ENCODE peak calls at places on chromosomes 2 and 18, in seven cellular contexts. One of them, this sample, is unnamed.

GRCh38 chr2:12116228-12116750 is 369.9 kb downstream of the LPIN1 start:
- DNase-seq in CD8-positive, alpha-beta T cell: no peak
- DNase-seq in mucosa of descending colon: no peak
- DNase-seq in ovary: no peak
- DNase-seq in NT2/D1: no peak
- DNase-seq in body of pancreas: no peak
- DNase-seq in upper lobe of left lung: no peak
- DNase-seq in this sample: no peak

GRCh38 chr2:32425719-32426141 is 68.9 kb downstream of the BIRC6 start:
- DNase-seq in CD8-positive, alpha-beta T cell: no peak
- DNase-seq in mucosa of descending colon: no peak
- DNase-seq in ovary: no peak
- DNase-seq in NT2/D1: no peak
- DNase-seq in body of pancreas: no peak
- DNase-seq in upper lobe of left lung: no peak
- DNase-seq in this sample: no peak

GRCh38 chr2:85561280-85562212 is at the start of gene GGCX:
- DNase-seq in CD8-positive, alpha-beta T cell: peak; percentile 92
- DNase-seq in mucosa of descending colon: peak; percentile 98
- DNase-seq in ovary: peak; percentile 98
- DNase-seq in NT2/D1: peak; percentile 95
- DNase-seq in body of pancreas: peak; percentile 97
- DNase-seq in upper lobe of left lung: peak; percentile 98
- DNase-seq in this sample: peak; percentile 84

GRCh38 chr2:136048886-136049832 is 63.7 kb upstream of the DARS1 start:
- DNase-seq in CD8-positive, alpha-beta T cell: no peak
- DNase-seq in mucosa of descending colon: no peak
- DNase-seq in ovary: no peak
- DNase-seq in NT2/D1: no peak
- DNase-seq in body of pancreas: no peak
- DNase-seq in upper lobe of left lung: no peak
- DNase-seq in this sample: no peak

GRCh38 chr2:200616193-200616592 is 30.4 kb downstream of the AOX1 start:
- DNase-seq in CD8-positive, alpha-beta T cell: no peak
- DNase-seq in mucosa of descending colon: no peak
- DNase-seq in ovary: peak; percentile 57
- DNase-seq in NT2/D1: no peak
- DNase-seq in body of pancreas: peak; percentile 80
- DNase-seq in upper lobe of left lung: no peak
- DNase-seq in this sample: no peak

GRCh38 chr2:202858601-202859000 is 13.0 kb downstream of the ICA1L start:
- DNase-seq in CD8-positive, alpha-beta T cell: no peak
- DNase-seq in mucosa of descending colon: no peak
- DNase-seq in ovary: no peak
- DNase-seq in NT2/D1: no peak
- DNase-seq in body of pancreas: no peak
- DNase-seq in upper lobe of left lung: no peak
- DNase-seq in this sample: no peak

GRCh38 chr2:164984428-164984827 is 29.1 kb upstream of the SLC38A11 start:
- DNase-seq in CD8-positive, alpha-beta T cell: no peak
- DNase-seq in mucosa of descending colon: no peak
- DNase-seq in ovary: no peak
- DNase-seq in NT2/D1: no peak
- DNase-seq in body of pancreas: no peak
- DNase-seq in upper lobe of left lung: no peak
- DNase-seq in this sample: no peak

GRCh38 chr2:168536925-168537466 is 80.9 kb downstream of the CERS6 start:
- DNase-seq in CD8-positive, alpha-beta T cell: no peak
- DNase-seq in mucosa of descending colon: no peak
- DNase-seq in ovary: no peak
- DNase-seq in NT2/D1: no peak
- DNase-seq in body of pancreas: no peak
- DNase-seq in upper lobe of left lung: no peak
- DNase-seq in this sample: no peak

GRCh38 chr2:97950329-97951154 is 45.2 kb downstream of the TMEM131 start:
- DNase-seq in CD8-positive, alpha-beta T cell: no peak
- DNase-seq in mucosa of descending colon: no peak
- DNase-seq in ovary: no peak
- DNase-seq in NT2/D1: no peak
- DNase-seq in body of pancreas: no peak
- DNase-seq in upper lobe of left lung: no peak
- DNase-seq in this sample: no peak

GRCh38 chr2:72822794-72823193 is 3.0 kb downstream of the EXOC6B start:
- DNase-seq in CD8-positive, alpha-beta T cell: no peak
- DNase-seq in mucosa of descending colon: no peak
- DNase-seq in ovary: no peak
- DNase-seq in NT2/D1: no peak
- DNase-seq in body of pancreas: no peak
- DNase-seq in upper lobe of left lung: no peak
- DNase-seq in this sample: no peak

GRCh38 chr2:15645300-15645699 is 53.6 kb downstream of the DDX1 start:
- DNase-seq in CD8-positive, alpha-beta T cell: no peak
- DNase-seq in mucosa of descending colon: no peak
- DNase-seq in ovary: no peak
- DNase-seq in NT2/D1: no peak
- DNase-seq in body of pancreas: no peak
- DNase-seq in upper lobe of left lung: no peak
- DNase-seq in this sample: no peak

GRCh38 chr2:105610444-105611327 is 134.0 kb upstream of the NCK2 start:
- DNase-seq in CD8-positive, alpha-beta T cell: no peak
- DNase-seq in mucosa of descending colon: no peak
- DNase-seq in ovary: no peak
- DNase-seq in NT2/D1: no peak
- DNase-seq in body of pancreas: peak; percentile 15
- DNase-seq in upper lobe of left lung: no peak
- DNase-seq in this sample: no peak

GRCh38 chr18:7417742-7418141 is 149.4 kb upstream of the PTPRM start:
- DNase-seq in CD8-positive, alpha-beta T cell: no peak
- DNase-seq in mucosa of descending colon: no peak
- DNase-seq in ovary: no peak
- DNase-seq in NT2/D1: no peak
- DNase-seq in body of pancreas: no peak
- DNase-seq in upper lobe of left lung: no peak
- DNase-seq in this sample: no peak

GRCh38 chr2:125561302-125561701 is 1094.7 kb upstream of the GYPC start:
- DNase-seq in CD8-positive, alpha-beta T cell: no peak
- DNase-seq in mucosa of descending colon: no peak
- DNase-seq in ovary: no peak
- DNase-seq in NT2/D1: no peak
- DNase-seq in body of pancreas: no peak
- DNase-seq in upper lobe of left lung: no peak
- DNase-seq in this sample: no peak

GRCh38 chr18:75727479-75727878 is 300.0 kb upstream of the SMIM21 start:
- DNase-seq in CD8-positive, alpha-beta T cell: no peak
- DNase-seq in mucosa of descending colon: peak; percentile 43
- DNase-seq in ovary: peak; percentile 45
- DNase-seq in NT2/D1: peak; percentile 23
- DNase-seq in body of pancreas: peak; percentile 48
- DNase-seq in upper lobe of left lung: no peak
- DNase-seq in this sample: peak; percentile 61

GRCh38 chr2:59276033-59276432 is 1034.9 kb upstream of the FANCL start:
- DNase-seq in CD8-positive, alpha-beta T cell: no peak
- DNase-seq in mucosa of descending colon: no peak
- DNase-seq in ovary: no peak
- DNase-seq in NT2/D1: no peak
- DNase-seq in body of pancreas: no peak
- DNase-seq in upper lobe of left lung: no peak
- DNase-seq in this sample: peak; percentile 29

GRCh38 chr18:13112982-13113381 is 105.6 kb upstream of the LDLRAD4 start:
- DNase-seq in CD8-positive, alpha-beta T cell: no peak
- DNase-seq in mucosa of descending colon: peak; percentile 48
- DNase-seq in ovary: no peak
- DNase-seq in NT2/D1: peak; percentile 57
- DNase-seq in body of pancreas: peak; percentile 75
- DNase-seq in upper lobe of left lung: no peak
- DNase-seq in this sample: peak; percentile 33

GRCh38 chr2:38427936-38428335 is 50.9 kb upstream of the ATL2 start:
- DNase-seq in CD8-positive, alpha-beta T cell: no peak
- DNase-seq in mucosa of descending colon: no peak
- DNase-seq in ovary: no peak
- DNase-seq in NT2/D1: no peak
- DNase-seq in body of pancreas: no peak
- DNase-seq in upper lobe of left lung: no peak
- DNase-seq in this sample: no peak

GRCh38 chr2:84427235-84428138 is 31.6 kb downstream of the SUCLG1 start:
- DNase-seq in CD8-positive, alpha-beta T cell: no peak
- DNase-seq in mucosa of descending colon: no peak
- DNase-seq in ovary: no peak
- DNase-seq in NT2/D1: no peak
- DNase-seq in body of pancreas: no peak
- DNase-seq in upper lobe of left lung: no peak
- DNase-seq in this sample: no peak

GRCh38 chr2:174846941-174847938 is 83.0 kb upstream of the CHRNA1 start:
- DNase-seq in CD8-positive, alpha-beta T cell: no peak
- DNase-seq in mucosa of descending colon: no peak
- DNase-seq in ovary: no peak
- DNase-seq in NT2/D1: peak; percentile 15
- DNase-seq in body of pancreas: no peak
- DNase-seq in upper lobe of left lung: no peak
- DNase-seq in this sample: no peak

GRCh38 chr2:16210841-16211240 is 270.5 kb downstream of the MYCN start:
- DNase-seq in CD8-positive, alpha-beta T cell: no peak
- DNase-seq in mucosa of descending colon: no peak
- DNase-seq in ovary: no peak
- DNase-seq in NT2/D1: no peak
- DNase-seq in body of pancreas: no peak
- DNase-seq in upper lobe of left lung: no peak
- DNase-seq in this sample: no peak

GRCh38 chr2:172342056-172342455 is 85.3 kb upstream of the ITGA6 start:
- DNase-seq in CD8-positive, alpha-beta T cell: no peak
- DNase-seq in mucosa of descending colon: peak; percentile 58
- DNase-seq in ovary: peak; percentile 71
- DNase-seq in NT2/D1: no peak
- DNase-seq in body of pancreas: peak; percentile 30
- DNase-seq in upper lobe of left lung: no peak
- DNase-seq in this sample: no peak

GRCh38 chr2:219836647-219837177 is 209.3 kb downstream of the SLC4A3 start:
- DNase-seq in CD8-positive, alpha-beta T cell: no peak
- DNase-seq in mucosa of descending colon: no peak
- DNase-seq in ovary: no peak
- DNase-seq in NT2/D1: no peak
- DNase-seq in body of pancreas: peak; percentile 18
- DNase-seq in upper lobe of left lung: no peak
- DNase-seq in this sample: no peak

GRCh38 chr2:84856785-84857184 is 24.1 kb downstream of the TRABD2A start:
- DNase-seq in CD8-positive, alpha-beta T cell: no peak
- DNase-seq in mucosa of descending colon: no peak
- DNase-seq in ovary: no peak
- DNase-seq in NT2/D1: no peak
- DNase-seq in body of pancreas: no peak
- DNase-seq in upper lobe of left lung: no peak
- DNase-seq in this sample: no peak

GRCh38 chr2:232365621-232366321 is 12.8 kb upstream of the ALPP start:
- DNase-seq in CD8-positive, alpha-beta T cell: no peak
- DNase-seq in mucosa of descending colon: peak; percentile 58
- DNase-seq in ovary: peak; percentile 27
- DNase-seq in NT2/D1: peak; percentile 61
- DNase-seq in body of pancreas: peak; percentile 31
- DNase-seq in upper lobe of left lung: peak; percentile 45
- DNase-seq in this sample: no peak
- H3K4me1 ChIP-seq in CD8-positive, alpha-beta T cell: peaks cover 30% of the 10 kb centered on the region
- H3K4me1 ChIP-seq in mucosa of descending colon: no peaks in the 10 kb centered on the region
- H3K4me1 ChIP-seq in ovary: no peaks in the 10 kb centered on the region
- H3K4me1 ChIP-seq in NT2/D1: peaks cover 34% of the 10 kb centered on the region
- H3K4me1 ChIP-seq in body of pancreas: peaks cover 19% of the 10 kb centered on the region
- H3K4me1 ChIP-seq in upper lobe of left lung: no peaks in the 10 kb centered on the region
- H3K4me1 ChIP-seq in this sample: peaks cover 5% of the 10 kb centered on the region

DNA sequence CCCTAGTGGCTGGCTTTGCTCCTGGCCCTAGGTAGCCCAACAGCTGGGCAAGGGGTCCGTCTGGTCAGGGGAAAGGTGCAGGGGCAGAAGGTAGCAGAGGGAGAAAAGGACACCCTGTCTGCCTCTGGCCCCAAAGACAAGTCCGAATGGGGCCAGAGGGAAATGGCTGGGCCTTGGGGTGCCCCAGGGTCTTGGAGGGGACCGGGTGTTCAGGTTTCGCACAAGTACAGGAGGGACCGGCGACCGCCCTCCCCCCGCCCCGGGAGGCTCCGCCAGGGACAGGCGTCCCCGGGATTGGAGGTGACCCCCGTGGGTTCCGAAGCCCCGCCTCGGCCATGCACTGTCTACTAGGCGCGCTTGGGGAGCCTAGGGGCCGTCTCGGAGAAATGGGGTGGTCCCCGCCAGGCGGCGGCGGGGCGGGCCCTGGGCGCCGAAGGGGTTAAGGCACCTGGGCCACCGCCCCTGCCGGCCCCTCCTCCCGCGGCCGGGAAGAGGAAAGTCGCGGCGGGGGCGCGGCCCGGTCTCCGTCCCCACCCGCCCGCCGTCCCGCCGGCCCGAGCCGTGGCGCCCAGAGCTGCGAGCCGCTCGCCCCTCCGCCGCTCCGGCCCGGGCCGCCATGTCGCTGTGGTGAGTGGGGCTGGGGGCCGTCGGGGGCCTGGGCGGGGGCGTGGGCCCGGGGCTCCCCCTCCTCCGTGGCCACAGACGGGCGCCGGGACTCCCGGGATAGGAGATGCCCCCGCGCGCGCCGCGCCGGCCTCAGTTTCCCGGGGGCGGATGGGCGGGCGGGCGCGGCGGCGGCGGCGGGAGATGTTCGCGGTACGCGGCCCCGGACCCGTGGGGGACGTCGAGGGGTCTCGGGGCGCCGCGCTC is at the start of gene B3GNT7:
- DNase-seq in CD8-positive, alpha-beta T cell: no peak
- DNase-seq in mucosa of descending colon: peak; percentile 83
- DNase-seq in ovary: peak; percentile 64
- DNase-seq in NT2/D1: no peak
- DNase-seq in body of pancreas: peak; percentile 69
- DNase-seq in upper lobe of left lung: peak; percentile 90
- DNase-seq in this sample: no peak
- H3K4me3 ChIP-seq in CD8-positive, alpha-beta T cell: no peak within 1 kb of the TSS
- H3K4me3 ChIP-seq in mucosa of descending colon: peak within 1 kb of the TSS; percentile 68
- H3K4me3 ChIP-seq in ovary: peak within 1 kb of the TSS; percentile 40
- H3K4me3 ChIP-seq in NT2/D1: peak within 1 kb of the TSS; percentile 41
- H3K4me3 ChIP-seq in body of pancreas: peak within 1 kb of the TSS; percentile 85
- H3K4me3 ChIP-seq in upper lobe of left lung: peak within 1 kb of the TSS; percentile 41
- H3K4me3 ChIP-seq in this sample: peak within 1 kb of the TSS; percentile 50

GRCh38 chr18:11860594-11861450 is 9.6 kb downstream of the CHMP1B start:
- DNase-seq in CD8-positive, alpha-beta T cell: no peak
- DNase-seq in mucosa of descending colon: no peak
- DNase-seq in ovary: no peak
- DNase-seq in NT2/D1: no peak
- DNase-seq in body of pancreas: no peak
- DNase-seq in upper lobe of left lung: no peak
- DNase-seq in this sample: no peak
- H3K4me1 ChIP-seq in CD8-positive, alpha-beta T cell: no peaks in the 10 kb centered on the region
- H3K4me1 ChIP-seq in mucosa of descending colon: peaks cover 19% of the 10 kb centered on the region
- H3K4me1 ChIP-seq in ovary: no peaks in the 10 kb centered on the region
- H3K4me1 ChIP-seq in NT2/D1: no peaks in the 10 kb centered on the region
- H3K4me1 ChIP-seq in body of pancreas: no peaks in the 10 kb centered on the region
- H3K4me1 ChIP-seq in upper lobe of left lung: no peaks in the 10 kb centered on the region
- H3K4me1 ChIP-seq in this sample: peaks cover 6% of the 10 kb centered on the region

DNA sequence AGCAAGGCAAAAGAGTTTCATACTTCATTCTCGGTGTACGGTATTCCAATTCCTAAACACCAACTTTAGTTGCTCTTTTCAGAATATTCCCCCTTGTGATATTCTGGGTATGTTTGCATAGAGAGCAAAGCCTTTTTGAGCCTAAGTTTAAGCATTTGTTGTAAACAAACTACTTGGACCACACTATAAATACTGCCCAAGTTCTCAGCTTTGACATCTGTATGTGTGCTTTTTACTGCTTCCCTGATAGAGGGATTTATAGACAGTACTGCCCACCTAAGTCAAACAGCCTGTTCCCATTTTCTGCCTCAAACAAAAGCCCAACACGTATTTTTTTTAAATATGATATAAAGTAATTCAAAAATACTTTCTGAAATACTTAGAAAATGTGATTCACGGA is 36.8 kb downstream of the CCBE1 start:
- DNase-seq in CD8-positive, alpha-beta T cell: no peak
- DNase-seq in mucosa of descending colon: no peak
- DNase-seq in ovary: no peak
- DNase-seq in NT2/D1: no peak
- DNase-seq in body of pancreas: no peak
- DNase-seq in upper lobe of left lung: no peak
- DNase-seq in this sample: no peak
- H3K4me3 ChIP-seq in CD8-positive, alpha-beta T cell: no peak overlapping the region
- H3K4me3 ChIP-seq in mucosa of descending colon: no peak overlapping the region
- H3K4me3 ChIP-seq in ovary: no peak overlapping the region
- H3K4me3 ChIP-seq in NT2/D1: no peak overlapping the region
- H3K4me3 ChIP-seq in body of pancreas: no peak overlapping the region
- H3K4me3 ChIP-seq in upper lobe of left lung: no peak overlapping the region
- H3K4me3 ChIP-seq in this sample: no peak overlapping the region

This sample was measured in iPS DF 6.9.